ENCODE peak calls at places on chromosomes 3 and 15, in five cellular contexts. I, N, B, Z and V are unnamed samples.

GRCh38 chr3:127953092-127953491 is 38.1 kb downstream of the KBTBD12 start:
- DNase-seq in I (no peak), N (no peak), B (no peak), Z (no peak), V (no peak)

GRCh38 chr3:78941587-78941986 is 826.2 kb downstream of the ROBO1 start:
- DNase-seq in I (no peak), N (no peak), B (no peak), Z (no peak), V (no peak)

GRCh38 chr3:47394140-47394855 is 13.5 kb downstream of the PTPN23 start:
- DNase-seq in I (peak), N (no peak), B (no peak), Z (no peak), V (no peak)

GRCh38 chr3:196135693-196136639 is 54.1 kb upstream of the TFRC start:
- DNase-seq in I (no peak), N (no peak), B (no peak), Z (no peak), V (no peak)

GRCh38 chr15:81007428-81008064 is 6.8 kb downstream of the TLNRD1 start:
- DNase-seq in I (no peak), N (no peak), B (no peak), Z (no peak), V (no peak)

GRCh38 chr15:57692709-57693108 is 13.8 kb upstream of the POLR2M start:
- DNase-seq in I (no peak), N (no peak), B (no peak), Z (no peak), V (no peak)

GRCh38 chr3:129026728-129027543 is 25.8 kb downstream of the EFCC1 start:
- DNase-seq in I (peak), N (peak), B (peak), Z (peak), V (peak)

GRCh38 chr3:188326111-188326510 is 172.2 kb downstream of the LPP start:
- DNase-seq in I (no peak), N (no peak), B (no peak), Z (no peak), V (no peak)

GRCh38 chr15:98666441-98666840 is 18.1 kb downstream of the IGF1R start:
- DNase-seq in I (no peak), N (no peak), B (no peak), Z (peak), V (no peak)

GRCh38 chr3:47333907-47334306 is 46.9 kb upstream of the PTPN23 start:
- DNase-seq in I (no peak), N (no peak), B (no peak), Z (no peak), V (no peak)

GRCh38 chr3:27079427-27080105 is 289.6 kb downstream of the NEK10 start:
- DNase-seq in I (no peak), N (no peak), B (no peak), Z (no peak), V (no peak)

GRCh38 chr15:65980824-65981456 is 111.6 kb downstream of the RAB11A start:
- DNase-seq in I (peak), N (peak), B (peak), Z (peak), V (no peak)

GRCh38 chr3:149142647-149143046 is 13.2 kb downstream of the HPS3 start:
- DNase-seq in I (no peak), N (no peak), B (no peak), Z (no peak), V (no peak)

GRCh38 chr15:69225355-69226027 is 65.1 kb downstream of the GLCE start:
- DNase-seq in I (peak), N (peak), B (peak), Z (no peak), V (no peak)

GRCh38 chr3:38438421-38438820 is 15.3 kb upstream of the ACVR2B start:
- DNase-seq in I (no peak), N (no peak), B (no peak), Z (no peak), V (no peak)
- TF ChIP-seq SRF in I (no peak), N (no peak), B (no peak), Z (no peak), V (no peak)

GRCh38 chr15:101472033-101472432 is 17.5 kb downstream of the PCSK6 start:
- DNase-seq in I (no peak), N (no peak), B (no peak), Z (no peak), V (no peak)

GRCh38 chr15:101474983-101475382 is 14.5 kb downstream of the PCSK6 start:
- DNase-seq in I (no peak), N (no peak), B (no peak), Z (no peak), V (no peak)

GRCh38 chr15:101470548-101471239 is 18.8 kb downstream of the PCSK6 start:
- DNase-seq in I (no peak), N (no peak), B (no peak), Z (no peak), V (no peak)

GRCh38 chr15:101476756-101477155 is 12.8 kb downstream of the PCSK6 start:
- DNase-seq in I (no peak), N (no peak), B (no peak), Z (no peak), V (no peak)

GRCh38 chr15:101474233-101474632 is 15.3 kb downstream of the PCSK6 start:
- DNase-seq in I (no peak), N (no peak), B (no peak), Z (no peak), V (no peak)
- TF ChIP-seq SRF in I (no peak), N (no peak), B (no peak), Z (no peak), V (no peak)

GRCh38 chr3:124951511-124952390 is 17.2 kb upstream of the MUC13 start:
- DNase-seq in I (no peak), N (no peak), B (no peak), Z (no peak), V (no peak)
- TF ChIP-seq SRF in I (no peak), N (no peak), B (no peak), Z (no peak), V (no peak)

GRCh38 chr3:33358172-33358781 is 81.0 kb downstream of the FBXL2 start:
- DNase-seq in I (no peak), N (no peak), B (no peak), Z (no peak), V (no peak)
- TF ChIP-seq SRF in I (no peak), N (no peak), B (no peak), Z (no peak), V (no peak)

DNA sequence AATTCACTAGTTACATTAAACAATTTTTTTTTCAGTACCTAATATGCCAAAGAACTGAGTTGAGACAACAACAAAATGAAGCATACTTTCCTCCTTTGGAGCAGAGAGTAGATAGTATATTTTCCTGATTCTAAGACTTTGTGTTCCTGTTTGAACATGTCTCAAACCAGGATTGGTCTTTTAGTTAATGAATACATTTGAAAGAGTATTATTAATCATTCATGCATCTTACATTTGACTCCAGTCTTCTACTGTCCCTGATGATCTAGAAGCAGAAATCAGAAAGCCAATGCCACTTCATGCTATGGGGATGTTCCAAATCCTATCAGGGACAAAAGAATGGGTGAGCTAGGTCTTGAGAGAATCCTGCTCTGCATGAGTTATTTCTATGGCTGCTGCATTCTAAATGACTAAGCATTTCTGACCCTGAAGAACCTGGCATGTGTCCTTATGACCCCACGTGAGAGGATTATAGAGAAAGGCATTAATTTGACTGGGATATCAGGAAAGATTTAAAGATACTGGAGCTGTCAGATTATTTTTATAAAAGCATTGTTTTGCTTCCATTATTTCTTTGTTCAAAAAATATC is 32.9 kb upstream of the MBNL1 start:
- DNase-seq in I (peak), N (peak), B (peak), Z (no peak), V (no peak)
- TF ChIP-seq SRF in I (no peak), N (no peak), B (no peak), Z (no peak), V (no peak)

DNA sequence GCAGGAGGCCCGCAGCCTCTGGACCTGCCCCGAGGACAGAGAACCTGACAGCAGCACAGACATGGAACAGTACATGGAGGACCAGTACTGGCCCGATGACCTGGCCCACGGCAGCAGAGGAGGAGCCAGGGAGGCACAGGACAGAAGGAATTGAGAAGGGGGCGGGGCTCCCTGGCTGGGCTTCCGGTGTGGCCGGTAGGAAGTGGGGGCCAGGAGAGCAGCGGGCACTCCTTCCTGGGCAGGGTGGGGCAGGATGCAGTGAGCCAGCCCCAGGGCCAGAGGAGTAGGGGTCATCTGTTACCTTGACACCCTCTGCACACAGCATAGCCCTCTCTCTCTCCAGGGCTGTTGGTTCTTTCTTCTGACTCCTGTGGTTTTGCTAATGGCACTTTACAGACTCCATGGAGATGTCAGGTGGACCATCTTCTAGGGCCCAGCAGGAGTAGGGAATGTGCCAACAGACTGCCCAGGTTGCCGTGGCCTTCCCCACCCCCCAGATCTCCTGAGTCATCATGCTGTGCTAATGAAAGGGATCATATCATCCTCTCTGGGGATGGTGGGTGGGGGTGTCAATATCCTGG is 8.6 kb upstream of the ISG20 start:
- DNase-seq in I (no peak), N (no peak), B (no peak), Z (no peak), V (no peak)
- TF ChIP-seq SRF in I (no peak), N (no peak), B (no peak), Z (no peak), V (no peak)